ENCODE peak calls at places on chromosome 1, in six cellular contexts. One of them, this sample, is unnamed.

GRCh38 chr1:19067912-19068638 is 111.6 kb upstream of the IFFO2 start:
- DNase-seq in neural progenitor cell: no peak
- DNase-seq in uterus: no peak
- DNase-seq in heart left ventricle: no peak
- DNase-seq in tibial nerve: no peak
- DNase-seq in left ventricle myocardium inferior: no peak
- DNase-seq in this sample: no peak

GRCh38 chr1:172322219-172323061 is 98.0 kb upstream of the C1orf105 start:
- DNase-seq in left ventricle myocardium inferior: peak
- DNase-seq in heart left ventricle: peak
- DNase-seq in neural progenitor cell: no peak
- DNase-seq in tibial nerve: peak
- DNase-seq in uterus: peak
- DNase-seq in this sample: no peak

GRCh38 chr1:2803086-2803930 is 1.8 kb upstream of the TTC34 start:
- DNase-seq in uterus: no peak
- DNase-seq in heart left ventricle: no peak
- DNase-seq in neural progenitor cell: no peak
- DNase-seq in left ventricle myocardium inferior: no peak
- DNase-seq in tibial nerve: no peak
- DNase-seq in this sample: no peak

GRCh38 chr1:8047112-8047511 is 21.0 kb upstream of the ERRFI1 start:
- DNase-seq in tibial nerve: no peak
- DNase-seq in uterus: no peak
- DNase-seq in left ventricle myocardium inferior: no peak
- DNase-seq in heart left ventricle: no peak
- DNase-seq in neural progenitor cell: no peak
- DNase-seq in this sample: no peak

GRCh38 chr1:164092603-164093353 is 466.2 kb upstream of the PBX1 start:
- DNase-seq in uterus: no peak
- DNase-seq in left ventricle myocardium inferior: no peak
- DNase-seq in tibial nerve: no peak
- DNase-seq in neural progenitor cell: no peak
- DNase-seq in heart left ventricle: no peak
- DNase-seq in this sample: peak

GRCh38 chr1:199546323-199546722 is 481.2 kb upstream of the NR5A2 start:
- DNase-seq in heart left ventricle: no peak
- DNase-seq in neural progenitor cell: no peak
- DNase-seq in left ventricle myocardium inferior: no peak
- DNase-seq in tibial nerve: no peak
- DNase-seq in uterus: no peak
- DNase-seq in this sample: no peak

GRCh38 chr1:8349961-8350360 is 32.0 kb downstream of the SLC45A1 start:
- DNase-seq in tibial nerve: no peak
- DNase-seq in heart left ventricle: no peak
- DNase-seq in neural progenitor cell: no peak
- DNase-seq in left ventricle myocardium inferior: peak
- DNase-seq in uterus: peak
- DNase-seq in this sample: no peak

GRCh38 chr1:1437033-1437903 is 1.8 kb downstream of the VWA1 start:
- DNase-seq in tibial nerve: no peak
- DNase-seq in uterus: peak
- DNase-seq in neural progenitor cell: no peak
- DNase-seq in heart left ventricle: no peak
- DNase-seq in left ventricle myocardium inferior: no peak
- DNase-seq in this sample: no peak

GRCh38 chr1:17875882-17876280 is 120.7 kb downstream of the ACTL8 start:
- DNase-seq in heart left ventricle: no peak
- DNase-seq in tibial nerve: no peak
- DNase-seq in uterus: no peak
- DNase-seq in left ventricle myocardium inferior: peak
- DNase-seq in neural progenitor cell: no peak
- DNase-seq in this sample: no peak

GRCh38 chr1:37945743-37946702 is 830 bp downstream of the INPP5B start:
- DNase-seq in tibial nerve: peak
- DNase-seq in left ventricle myocardium inferior: peak
- DNase-seq in neural progenitor cell: no peak
- DNase-seq in heart left ventricle: peak
- DNase-seq in uterus: peak
- DNase-seq in this sample: peak

GRCh38 chr1:71706030-71706671 is 576.2 kb downstream of the NEGR1 start:
- DNase-seq in left ventricle myocardium inferior: no peak
- DNase-seq in heart left ventricle: no peak
- DNase-seq in tibial nerve: no peak
- DNase-seq in neural progenitor cell: peak
- DNase-seq in uterus: no peak
- DNase-seq in this sample: no peak

GRCh38 chr1:112803906-112804762 is 89.0 kb upstream of the PPM1J start:
- DNase-seq in left ventricle myocardium inferior: peak
- DNase-seq in neural progenitor cell: peak
- DNase-seq in tibial nerve: peak
- DNase-seq in uterus: peak
- DNase-seq in heart left ventricle: peak
- DNase-seq in this sample: peak

GRCh38 chr1:58608945-58609344 is 31.9 kb upstream of the TACSTD2 start:
- DNase-seq in tibial nerve: no peak
- DNase-seq in heart left ventricle: no peak
- DNase-seq in left ventricle myocardium inferior: no peak
- DNase-seq in uterus: no peak
- DNase-seq in neural progenitor cell: no peak
- DNase-seq in this sample: no peak

GRCh38 chr1:226722901-226723639 is 16.0 kb downstream of the ITPKB start:
- DNase-seq in uterus: no peak
- DNase-seq in left ventricle myocardium inferior: no peak
- DNase-seq in heart left ventricle: no peak
- DNase-seq in neural progenitor cell: no peak
- DNase-seq in tibial nerve: no peak
- DNase-seq in this sample: no peak

GRCh38 chr1:245008761-245009160 is 144.4 kb upstream of the HNRNPU start:
- DNase-seq in left ventricle myocardium inferior: no peak
- DNase-seq in uterus: no peak
- DNase-seq in neural progenitor cell: no peak
- DNase-seq in heart left ventricle: no peak
- DNase-seq in tibial nerve: no peak
- DNase-seq in this sample: no peak

GRCh38 chr1:232352956-232353355 is 277.0 kb downstream of the SIPA1L2 start:
- DNase-seq in neural progenitor cell: no peak
- DNase-seq in tibial nerve: no peak
- DNase-seq in uterus: no peak
- DNase-seq in left ventricle myocardium inferior: no peak
- DNase-seq in heart left ventricle: no peak
- DNase-seq in this sample: no peak

GRCh38 chr1:42735477-42736105 is 4.4 kb downstream of the CLDN19 start:
- DNase-seq in uterus: no peak
- DNase-seq in left ventricle myocardium inferior: no peak
- DNase-seq in heart left ventricle: no peak
- DNase-seq in neural progenitor cell: no peak
- DNase-seq in tibial nerve: no peak
- DNase-seq in this sample: no peak

GRCh38 chr1:234495231-234495990 is 16.4 kb upstream of the TARBP1 start:
- DNase-seq in neural progenitor cell: peak
- DNase-seq in tibial nerve: no peak
- DNase-seq in left ventricle myocardium inferior: no peak
- DNase-seq in uterus: no peak
- DNase-seq in heart left ventricle: no peak
- DNase-seq in this sample: no peak

GRCh38 chr1:95072532-95073419 is at the start of gene ALG14:
- DNase-seq in uterus: peak
- DNase-seq in tibial nerve: peak
- DNase-seq in left ventricle myocardium inferior: peak
- DNase-seq in heart left ventricle: peak
- DNase-seq in neural progenitor cell: peak
- DNase-seq in this sample: peak

GRCh38 chr1:6003568-6004411 is 11.6 kb upstream of the NPHP4 start:
- DNase-seq in uterus: no peak
- DNase-seq in neural progenitor cell: peak
- DNase-seq in left ventricle myocardium inferior: peak
- DNase-seq in tibial nerve: no peak
- DNase-seq in heart left ventricle: no peak
- DNase-seq in this sample: no peak

GRCh38 chr1:31396633-31397351 is 16.2 kb upstream of the SERINC2 start:
- DNase-seq in uterus: no peak
- DNase-seq in left ventricle myocardium inferior: no peak
- DNase-seq in neural progenitor cell: peak
- DNase-seq in heart left ventricle: no peak
- DNase-seq in tibial nerve: no peak
- DNase-seq in this sample: no peak

GRCh38 chr1:167629681-167630567 is at the start of gene RCSD1:
- DNase-seq in left ventricle myocardium inferior: peak
- DNase-seq in neural progenitor cell: peak
- DNase-seq in heart left ventricle: peak
- DNase-seq in tibial nerve: no peak
- DNase-seq in uterus: peak
- DNase-seq in this sample: peak

DNA sequence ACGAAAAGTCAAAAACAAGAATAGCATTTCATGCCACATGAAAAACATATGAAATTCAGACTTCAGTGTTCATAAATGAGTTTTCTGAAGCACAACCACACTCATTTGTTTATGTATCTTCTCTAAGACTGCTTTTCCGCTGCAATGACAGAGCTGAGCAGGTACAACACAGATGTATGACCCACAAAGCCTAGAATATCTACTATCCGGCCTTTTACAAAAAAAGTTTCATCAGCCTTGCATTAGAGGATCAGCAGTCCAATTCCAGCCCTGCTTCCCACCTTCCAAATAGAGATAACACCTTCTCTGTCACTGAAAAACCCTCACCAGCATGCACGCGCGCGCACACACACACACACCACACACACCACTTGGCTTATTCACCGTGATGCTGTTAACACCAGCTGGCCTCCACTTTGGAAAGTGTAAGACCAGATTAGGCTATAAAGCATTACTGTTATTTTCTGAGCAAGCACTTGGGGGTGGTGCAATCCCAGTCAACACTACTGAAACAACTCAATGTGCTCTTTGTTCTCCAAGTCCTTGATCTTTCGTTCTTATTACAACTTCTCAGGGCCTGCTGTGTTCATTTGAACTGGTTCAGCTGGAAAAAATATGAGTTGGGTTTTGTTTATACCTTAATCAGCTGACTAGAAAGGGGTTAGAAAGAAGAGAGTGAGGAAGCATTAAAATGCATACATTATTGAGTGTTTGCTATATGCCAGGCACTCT is 90.0 kb downstream of the GLUL start:
- DNase-seq in uterus: no peak
- DNase-seq in tibial nerve: peak
- DNase-seq in neural progenitor cell: peak
- DNase-seq in heart left ventricle: peak
- DNase-seq in left ventricle myocardium inferior: peak
- DNase-seq in this sample: peak
- H3K27ac ChIP-seq in uterus: no peak
- H3K27ac ChIP-seq in tibial nerve: peak
- H3K27ac ChIP-seq in neural progenitor cell: no peak
- H3K27ac ChIP-seq in heart left ventricle: peak
- H3K27ac ChIP-seq in left ventricle myocardium inferior: peak
- H3K27ac ChIP-seq in this sample: peak

GRCh38 chr1:192131914-192132313 is 26.3 kb upstream of the RGS18 start:
- DNase-seq in uterus: no peak
- DNase-seq in tibial nerve: no peak
- DNase-seq in heart left ventricle: no peak
- DNase-seq in left ventricle myocardium inferior: no peak
- DNase-seq in neural progenitor cell: no peak
- DNase-seq in this sample: no peak
- H3K27ac ChIP-seq in uterus: no peak
- H3K27ac ChIP-seq in tibial nerve: no peak
- H3K27ac ChIP-seq in heart left ventricle: no peak
- H3K27ac ChIP-seq in left ventricle myocardium inferior: no peak
- H3K27ac ChIP-seq in neural progenitor cell: no peak
- H3K27ac ChIP-seq in this sample: no peak

DNA sequence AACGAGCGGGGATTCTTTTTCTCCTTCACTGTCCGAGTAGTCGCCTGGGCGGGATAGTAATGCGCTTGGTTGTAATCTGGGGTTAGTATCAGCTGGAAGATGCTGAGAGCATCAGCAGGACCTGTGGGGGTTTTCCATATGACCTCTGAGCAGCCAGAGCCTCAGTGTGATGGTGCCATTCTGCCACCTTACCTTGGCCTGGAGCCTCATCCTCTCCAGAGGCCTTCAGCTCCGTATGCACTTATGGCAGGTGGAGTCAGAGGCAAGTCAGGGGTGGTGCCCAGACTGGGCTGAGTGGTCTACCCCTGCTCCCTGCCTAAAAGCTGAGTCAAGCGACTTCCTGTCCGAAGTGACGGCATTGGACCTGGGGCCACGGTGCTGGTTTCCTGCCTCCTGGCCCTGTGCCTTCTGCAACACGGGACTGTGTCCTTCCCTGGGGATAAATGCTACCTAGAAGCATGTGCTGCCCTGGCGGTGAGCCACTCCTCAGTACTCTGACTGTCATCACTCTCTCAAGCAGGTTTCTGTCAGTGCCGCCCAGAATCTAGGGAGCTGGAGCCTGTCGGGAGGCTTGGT is 24.7 kb downstream of the TENT5C start:
- DNase-seq in heart left ventricle: peak
- DNase-seq in uterus: no peak
- DNase-seq in tibial nerve: no peak
- DNase-seq in neural progenitor cell: no peak
- DNase-seq in left ventricle myocardium inferior: peak
- DNase-seq in this sample: no peak
- H3K27ac ChIP-seq in heart left ventricle: no peak
- H3K27ac ChIP-seq in uterus: no peak
- H3K27ac ChIP-seq in tibial nerve: no peak
- H3K27ac ChIP-seq in neural progenitor cell: no peak
- H3K27ac ChIP-seq in left ventricle myocardium inferior: peak
- H3K27ac ChIP-seq in this sample: no peak

GRCh38 chr1:43799656-43800629 is 92.6 kb downstream of the ST3GAL3 start:
- DNase-seq in tibial nerve: no peak
- DNase-seq in heart left ventricle: no peak
- DNase-seq in uterus: no peak
- DNase-seq in neural progenitor cell: peak
- DNase-seq in left ventricle myocardium inferior: no peak
- DNase-seq in this sample: no peak
- H3K27ac ChIP-seq in tibial nerve: no peak
- H3K27ac ChIP-seq in heart left ventricle: no peak
- H3K27ac ChIP-seq in uterus: no peak
- H3K27ac ChIP-seq in neural progenitor cell: no peak
- H3K27ac ChIP-seq in left ventricle myocardium inferior: no peak
- H3K27ac ChIP-seq in this sample: no peak

DNA sequence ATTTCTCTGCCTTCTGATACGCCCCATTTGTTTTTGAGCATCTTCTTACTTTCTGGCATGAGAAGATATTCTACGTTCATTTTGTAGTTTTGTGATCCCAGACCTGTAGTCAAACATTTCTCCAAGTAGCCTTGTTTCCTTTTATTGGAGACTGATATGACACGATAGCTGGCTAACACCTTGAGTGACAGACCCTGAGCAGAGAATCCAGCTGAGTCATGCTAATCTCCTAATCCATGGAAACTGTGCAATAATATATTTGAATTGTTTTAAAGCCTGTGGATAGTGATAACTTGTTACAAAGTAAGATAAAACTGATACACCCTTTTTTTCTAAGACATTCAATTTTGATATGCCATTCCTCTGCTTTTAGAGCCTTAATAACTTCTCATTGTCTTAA is 1.2 kb upstream of the IFI44L start:
- DNase-seq in heart left ventricle: no peak
- DNase-seq in neural progenitor cell: no peak
- DNase-seq in uterus: no peak
- DNase-seq in tibial nerve: no peak
- DNase-seq in left ventricle myocardium inferior: no peak
- DNase-seq in this sample: no peak
- H3K27ac ChIP-seq in heart left ventricle: peak
- H3K27ac ChIP-seq in neural progenitor cell: no peak
- H3K27ac ChIP-seq in uterus: peak
- H3K27ac ChIP-seq in tibial nerve: peak
- H3K27ac ChIP-seq in left ventricle myocardium inferior: peak
- H3K27ac ChIP-seq in this sample: peak

GRCh38 chr1:161440312-161440894 is 64.9 kb upstream of the FCGR2A start:
- DNase-seq in neural progenitor cell: peak
- DNase-seq in left ventricle myocardium inferior: peak
- DNase-seq in tibial nerve: no peak
- DNase-seq in heart left ventricle: peak
- DNase-seq in uterus: peak
- DNase-seq in this sample: peak
- H3K27ac ChIP-seq in neural progenitor cell: no peak
- H3K27ac ChIP-seq in left ventricle myocardium inferior: peak
- H3K27ac ChIP-seq in tibial nerve: peak
- H3K27ac ChIP-seq in heart left ventricle: no peak
- H3K27ac ChIP-seq in uterus: no peak
- H3K27ac ChIP-seq in this sample: peak

This sample was measured in testis.